ENCODE peak calls at places on chromosomes 1 and 21, in six cellular contexts. One of them, this sample, is unnamed.

GRCh38 chr1:36658838-36659237 is 176.1 kb upstream of the CSF3R start:
- DNase-seq in T-helper 17 cell: no peak
- DNase-seq in HEK293T: no peak
- DNase-seq in ACHN: no peak
- DNase-seq in Right ventricle myocardium superior: no peak
- DNase-seq in tibial nerve: no peak
- DNase-seq in this sample: no peak

GRCh38 chr1:61222240-61222639 is 139.9 kb downstream of the NFIA start:
- DNase-seq in T-helper 17 cell: no peak
- DNase-seq in HEK293T: no peak
- DNase-seq in ACHN: no peak
- DNase-seq in Right ventricle myocardium superior: no peak
- DNase-seq in tibial nerve: no peak
- DNase-seq in this sample: no peak

GRCh38 chr1:54125671-54126070 is 27.1 kb downstream of the CDCP2 start:
- DNase-seq in T-helper 17 cell: no peak
- DNase-seq in HEK293T: no peak
- DNase-seq in ACHN: peak
- DNase-seq in Right ventricle myocardium superior: peak
- DNase-seq in tibial nerve: no peak
- DNase-seq in this sample: peak

GRCh38 chr1:218425647-218426342 is 80.7 kb downstream of the TGFB2 start:
- DNase-seq in T-helper 17 cell: no peak
- DNase-seq in HEK293T: no peak
- DNase-seq in ACHN: no peak
- DNase-seq in Right ventricle myocardium superior: no peak
- DNase-seq in tibial nerve: no peak
- DNase-seq in this sample: no peak

GRCh38 chr1:10824821-10825540 is 28.5 kb upstream of the CASZ1 start:
- DNase-seq in T-helper 17 cell: no peak
- DNase-seq in HEK293T: no peak
- DNase-seq in ACHN: peak
- DNase-seq in Right ventricle myocardium superior: no peak
- DNase-seq in tibial nerve: no peak
- DNase-seq in this sample: peak

GRCh38 chr1:12014141-12014981 is 4.9 kb upstream of the MIIP start:
- DNase-seq in T-helper 17 cell: no peak
- DNase-seq in HEK293T: no peak
- DNase-seq in ACHN: peak
- DNase-seq in Right ventricle myocardium superior: peak
- DNase-seq in tibial nerve: no peak
- DNase-seq in this sample: no peak

GRCh38 chr1:183783342-183783741 is 21.6 kb upstream of the RGL1 start:
- DNase-seq in T-helper 17 cell: no peak
- DNase-seq in HEK293T: no peak
- DNase-seq in ACHN: no peak
- DNase-seq in Right ventricle myocardium superior: no peak
- DNase-seq in tibial nerve: no peak
- DNase-seq in this sample: no peak

GRCh38 chr1:228887956-228888355 is 152.7 kb downstream of the RHOU start:
- DNase-seq in T-helper 17 cell: no peak
- DNase-seq in HEK293T: no peak
- DNase-seq in ACHN: no peak
- DNase-seq in Right ventricle myocardium superior: no peak
- DNase-seq in tibial nerve: no peak
- DNase-seq in this sample: no peak

GRCh38 chr1:234676103-234676594 is 66.2 kb upstream of the IRF2BP2 start:
- DNase-seq in T-helper 17 cell: peak
- DNase-seq in HEK293T: peak
- DNase-seq in ACHN: peak
- DNase-seq in Right ventricle myocardium superior: peak
- DNase-seq in tibial nerve: peak
- DNase-seq in this sample: peak

GRCh38 chr1:226092955-226093354 is 30.4 kb downstream of the H3-3A start:
- DNase-seq in T-helper 17 cell: no peak
- DNase-seq in HEK293T: no peak
- DNase-seq in ACHN: no peak
- DNase-seq in Right ventricle myocardium superior: no peak
- DNase-seq in tibial nerve: no peak
- DNase-seq in this sample: no peak

GRCh38 chr1:2165636-2166035 is 28.9 kb downstream of the FAAP20 start:
- DNase-seq in T-helper 17 cell: no peak
- DNase-seq in HEK293T: no peak
- DNase-seq in ACHN: no peak
- DNase-seq in Right ventricle myocardium superior: no peak
- DNase-seq in tibial nerve: no peak
- DNase-seq in this sample: no peak

GRCh38 chr1:187626056-187626455 is 797.3 kb downstream of the PLA2G4A start:
- DNase-seq in T-helper 17 cell: no peak
- DNase-seq in HEK293T: no peak
- DNase-seq in ACHN: no peak
- DNase-seq in Right ventricle myocardium superior: no peak
- DNase-seq in tibial nerve: no peak
- DNase-seq in this sample: no peak

GRCh38 chr1:228407118-228408040 is 744 bp upstream of the TRIM11 start:
- DNase-seq in T-helper 17 cell: no peak
- DNase-seq in HEK293T: no peak
- DNase-seq in ACHN: peak
- DNase-seq in Right ventricle myocardium superior: no peak
- DNase-seq in tibial nerve: no peak
- DNase-seq in this sample: peak

GRCh38 chr1:18512883-18513282 is 32.2 kb downstream of the KLHDC7A start:
- DNase-seq in T-helper 17 cell: no peak
- DNase-seq in HEK293T: no peak
- DNase-seq in ACHN: no peak
- DNase-seq in Right ventricle myocardium superior: no peak
- DNase-seq in tibial nerve: no peak
- DNase-seq in this sample: no peak

GRCh38 chr1:1033009-1033587 is 13.2 kb downstream of the AGRN start:
- DNase-seq in T-helper 17 cell: peak
- DNase-seq in HEK293T: peak
- DNase-seq in ACHN: no peak
- DNase-seq in Right ventricle myocardium superior: peak
- DNase-seq in tibial nerve: no peak
- DNase-seq in this sample: peak

GRCh38 chr1:30058966-30059365 is 664.4 kb downstream of the MATN1 start:
- DNase-seq in T-helper 17 cell: no peak
- DNase-seq in HEK293T: peak
- DNase-seq in ACHN: no peak
- DNase-seq in Right ventricle myocardium superior: no peak
- DNase-seq in tibial nerve: no peak
- DNase-seq in this sample: peak

GRCh38 chr1:201385299-201385891 is 7.9 kb upstream of the TNNT2 start:
- DNase-seq in T-helper 17 cell: no peak
- DNase-seq in HEK293T: peak
- DNase-seq in ACHN: peak
- DNase-seq in Right ventricle myocardium superior: peak
- DNase-seq in tibial nerve: peak
- DNase-seq in this sample: no peak

GRCh38 chr1:202698276-202698675 is 12.0 kb downstream of the SYT2 start:
- DNase-seq in T-helper 17 cell: no peak
- DNase-seq in HEK293T: no peak
- DNase-seq in ACHN: no peak
- DNase-seq in Right ventricle myocardium superior: no peak
- DNase-seq in tibial nerve: no peak
- DNase-seq in this sample: no peak

GRCh38 chr21:35593000-35593502 is 467.3 kb downstream of the SETD4 start:
- DNase-seq in T-helper 17 cell: no peak
- DNase-seq in HEK293T: no peak
- DNase-seq in ACHN: no peak
- DNase-seq in Right ventricle myocardium superior: no peak
- DNase-seq in tibial nerve: no peak
- DNase-seq in this sample: peak

GRCh38 chr1:223353939-223354338 is 10.0 kb downstream of the SUSD4 start:
- DNase-seq in T-helper 17 cell: no peak
- DNase-seq in HEK293T: no peak
- DNase-seq in ACHN: no peak
- DNase-seq in Right ventricle myocardium superior: no peak
- DNase-seq in tibial nerve: no peak
- DNase-seq in this sample: no peak

GRCh38 chr1:197356723-197357533 is 88.9 kb downstream of the CRB1 start:
- DNase-seq in T-helper 17 cell: no peak
- DNase-seq in HEK293T: peak
- DNase-seq in ACHN: peak
- DNase-seq in Right ventricle myocardium superior: no peak
- DNase-seq in tibial nerve: no peak
- DNase-seq in this sample: peak

GRCh38 chr1:213399695-213400094 is 348.7 kb downstream of the RPS6KC1 start:
- DNase-seq in T-helper 17 cell: no peak
- DNase-seq in HEK293T: no peak
- DNase-seq in ACHN: no peak
- DNase-seq in Right ventricle myocardium superior: peak
- DNase-seq in tibial nerve: no peak
- DNase-seq in this sample: no peak

GRCh38 chr1:229942508-229942907 is 124.5 kb upstream of the GALNT2 start:
- DNase-seq in T-helper 17 cell: no peak
- DNase-seq in HEK293T: no peak
- DNase-seq in ACHN: no peak
- DNase-seq in Right ventricle myocardium superior: no peak
- DNase-seq in tibial nerve: no peak
- DNase-seq in this sample: no peak

GRCh38 chr1:10975567-10976326 is 36.7 kb upstream of the TARDBP start:
- DNase-seq in T-helper 17 cell: no peak
- DNase-seq in HEK293T: no peak
- DNase-seq in ACHN: peak
- DNase-seq in Right ventricle myocardium superior: no peak
- DNase-seq in tibial nerve: peak
- DNase-seq in this sample: no peak

GRCh38 chr1:153541641-153542569 is 1.2 kb upstream of the S100A5 start:
- DNase-seq in T-helper 17 cell: no peak
- DNase-seq in HEK293T: no peak
- DNase-seq in ACHN: no peak
- DNase-seq in Right ventricle myocardium superior: no peak
- DNase-seq in tibial nerve: no peak
- DNase-seq in this sample: no peak

GRCh38 chr1:211537253-211537652 is 41.7 kb downstream of the SLC30A1 start:
- DNase-seq in T-helper 17 cell: no peak
- DNase-seq in HEK293T: no peak
- DNase-seq in ACHN: no peak
- DNase-seq in Right ventricle myocardium superior: no peak
- DNase-seq in tibial nerve: no peak
- DNase-seq in this sample: no peak

GRCh38 chr1:41915786-41916571 is 2.7 kb downstream of the HIVEP3 start:
- DNase-seq in T-helper 17 cell: no peak
- DNase-seq in HEK293T: no peak
- DNase-seq in ACHN: no peak
- DNase-seq in Right ventricle myocardium superior: no peak
- DNase-seq in tibial nerve: no peak
- DNase-seq in this sample: no peak

GRCh38 chr1:115458426-115459114 is 120.5 kb upstream of the NGF start:
- DNase-seq in T-helper 17 cell: no peak
- DNase-seq in HEK293T: no peak
- DNase-seq in ACHN: no peak
- DNase-seq in Right ventricle myocardium superior: no peak
- DNase-seq in tibial nerve: no peak
- DNase-seq in this sample: no peak

GRCh38 chr1:174828264-174828663 is 171.5 kb upstream of the CACYBP start:
- DNase-seq in T-helper 17 cell: no peak
- DNase-seq in HEK293T: no peak
- DNase-seq in ACHN: no peak
- DNase-seq in Right ventricle myocardium superior: no peak
- DNase-seq in tibial nerve: no peak
- DNase-seq in this sample: no peak

GRCh38 chr1:30449003-30449402 is 274.4 kb downstream of the MATN1 start:
- DNase-seq in T-helper 17 cell: no peak
- DNase-seq in HEK293T: peak
- DNase-seq in ACHN: no peak
- DNase-seq in Right ventricle myocardium superior: no peak
- DNase-seq in tibial nerve: no peak
- DNase-seq in this sample: no peak

GRCh38 chr1:87051965-87052364 is 137.5 kb downstream of the HS2ST1 start:
- DNase-seq in T-helper 17 cell: no peak
- DNase-seq in HEK293T: no peak
- DNase-seq in ACHN: no peak
- DNase-seq in Right ventricle myocardium superior: no peak
- DNase-seq in tibial nerve: no peak
- DNase-seq in this sample: no peak

GRCh38 chr1:223421676-223422075 is 28.5 kb downstream of the CCDC185 start:
- DNase-seq in T-helper 17 cell: no peak
- DNase-seq in HEK293T: no peak
- DNase-seq in ACHN: no peak
- DNase-seq in Right ventricle myocardium superior: no peak
- DNase-seq in tibial nerve: no peak
- DNase-seq in this sample: no peak

GRCh38 chr1:33713058-33713877 is 150.6 kb upstream of the HMGB4 start:
- DNase-seq in T-helper 17 cell: no peak
- DNase-seq in HEK293T: no peak
- DNase-seq in ACHN: no peak
- DNase-seq in Right ventricle myocardium superior: no peak
- DNase-seq in tibial nerve: no peak
- DNase-seq in this sample: no peak

GRCh38 chr1:102919659-102920058 is 188.7 kb downstream of the COL11A1 start:
- DNase-seq in T-helper 17 cell: no peak
- DNase-seq in HEK293T: no peak
- DNase-seq in ACHN: no peak
- DNase-seq in Right ventricle myocardium superior: no peak
- DNase-seq in tibial nerve: no peak
- DNase-seq in this sample: no peak

GRCh38 chr1:29749021-29749420 is 512.7 kb downstream of the PTPRU start:
- DNase-seq in T-helper 17 cell: no peak
- DNase-seq in HEK293T: no peak
- DNase-seq in ACHN: no peak
- DNase-seq in Right ventricle myocardium superior: no peak
- DNase-seq in tibial nerve: no peak
- DNase-seq in this sample: no peak